ENCODE peak calls at places on chromosomes 11 and 22, in six cellular contexts. One of them, this sample, is unnamed.

GRCh38 chr11:115301029-115301428 is 203.2 kb downstream of the CADM1 start:
- DNase-seq in cardiac fibroblast: no peak
- DNase-seq in PC-3: no peak
- DNase-seq in GM12878: no peak
- DNase-seq in choroid plexus epithelial cell: no peak
- DNase-seq in kidney: no peak
- DNase-seq in this sample: no peak

GRCh38 chr22:32590556-32590955 is 115.9 kb downstream of the FBXO7 start:
- DNase-seq in cardiac fibroblast: peak; percentile 28
- DNase-seq in PC-3: peak; percentile 7
- DNase-seq in GM12878: no peak
- DNase-seq in choroid plexus epithelial cell: peak; percentile 58
- DNase-seq in kidney: no peak
- DNase-seq in this sample: no peak

GRCh38 chr11:34044664-34045485 is 6.7 kb upstream of the CAPRIN1 start:
- DNase-seq in cardiac fibroblast: peak; percentile 89
- DNase-seq in PC-3: peak; percentile 93
- DNase-seq in GM12878: no peak
- DNase-seq in choroid plexus epithelial cell: peak; percentile 85
- DNase-seq in kidney: no peak
- DNase-seq in this sample: no peak

GRCh38 chr11:66072518-66072917 is 2.4 kb downstream of the PACS1 start:
- DNase-seq in cardiac fibroblast: no peak
- DNase-seq in PC-3: no peak
- DNase-seq in GM12878: no peak
- DNase-seq in choroid plexus epithelial cell: no peak
- DNase-seq in kidney: no peak
- DNase-seq in this sample: no peak

GRCh38 chr11:46361283-46362145 is 14.3 kb downstream of the DGKZ start:
- DNase-seq in cardiac fibroblast: peak; percentile 55
- DNase-seq in PC-3: no peak
- DNase-seq in GM12878: peak; percentile 44
- DNase-seq in choroid plexus epithelial cell: peak; percentile 64
- DNase-seq in kidney: peak; percentile 90
- DNase-seq in this sample: peak; percentile 88

GRCh38 chr11:113401718-113402117 is 14.1 kb downstream of the ANKK1 start:
- DNase-seq in cardiac fibroblast: no peak
- DNase-seq in PC-3: peak; percentile 76
- DNase-seq in GM12878: no peak
- DNase-seq in choroid plexus epithelial cell: no peak
- DNase-seq in kidney: peak; percentile 88
- DNase-seq in this sample: no peak

GRCh38 chr11:12376259-12376971 is 956 bp upstream of the PARVA start:
- DNase-seq in cardiac fibroblast: peak; percentile 85
- DNase-seq in PC-3: no peak
- DNase-seq in GM12878: no peak
- DNase-seq in choroid plexus epithelial cell: peak; percentile 81
- DNase-seq in kidney: no peak
- DNase-seq in this sample: no peak

GRCh38 chr11:64694821-64695365 is 28.1 kb downstream of the NRXN2 start:
- DNase-seq in cardiac fibroblast: no peak
- DNase-seq in PC-3: no peak
- DNase-seq in GM12878: no peak
- DNase-seq in choroid plexus epithelial cell: no peak
- DNase-seq in kidney: no peak
- DNase-seq in this sample: peak; percentile 59

GRCh38 chr11:29448246-29448877 is 568.5 kb downstream of the KCNA4 start:
- DNase-seq in cardiac fibroblast: peak; percentile 64
- DNase-seq in PC-3: peak; percentile 27
- DNase-seq in GM12878: no peak
- DNase-seq in choroid plexus epithelial cell: peak; percentile 71
- DNase-seq in kidney: no peak
- DNase-seq in this sample: peak; percentile 5

GRCh38 chr22:46293591-46294260 is 2.9 kb upstream of the GTSE1 start:
- DNase-seq in cardiac fibroblast: peak; percentile 22
- DNase-seq in PC-3: no peak
- DNase-seq in GM12878: no peak
- DNase-seq in choroid plexus epithelial cell: peak; percentile 76
- DNase-seq in kidney: no peak
- DNase-seq in this sample: no peak

GRCh38 chr11:65589444-65590239 is 6.0 kb downstream of the KCNK7 start:
- DNase-seq in cardiac fibroblast: no peak
- DNase-seq in PC-3: no peak
- DNase-seq in GM12878: no peak
- DNase-seq in choroid plexus epithelial cell: peak; percentile 15
- DNase-seq in kidney: no peak
- DNase-seq in this sample: peak; percentile 78

GRCh38 chr11:69204246-69205124 is 48.8 kb downstream of the SMIM38 start:
- DNase-seq in cardiac fibroblast: no peak
- DNase-seq in PC-3: no peak
- DNase-seq in GM12878: no peak
- DNase-seq in choroid plexus epithelial cell: no peak
- DNase-seq in kidney: no peak
- DNase-seq in this sample: no peak

GRCh38 chr11:73463359-73463758 is 87.2 kb downstream of the RELT start:
- DNase-seq in cardiac fibroblast: peak; percentile 78
- DNase-seq in PC-3: peak; percentile 12
- DNase-seq in GM12878: no peak
- DNase-seq in choroid plexus epithelial cell: peak; percentile 69
- DNase-seq in kidney: no peak
- DNase-seq in this sample: no peak

GRCh38 chr11:118895093-118896039 is 11.7 kb downstream of the CXCR5 start:
- DNase-seq in cardiac fibroblast: no peak
- DNase-seq in PC-3: no peak
- DNase-seq in GM12878: peak; percentile 47
- DNase-seq in choroid plexus epithelial cell: no peak
- DNase-seq in kidney: peak; percentile 78
- DNase-seq in this sample: peak; percentile 79

GRCh38 chr11:15918212-15918611 is 438.1 kb downstream of the SOX6 start:
- DNase-seq in cardiac fibroblast: no peak
- DNase-seq in PC-3: no peak
- DNase-seq in GM12878: no peak
- DNase-seq in choroid plexus epithelial cell: no peak
- DNase-seq in kidney: no peak
- DNase-seq in this sample: no peak

GRCh38 chr22:23700706-23701105 is 9.9 kb downstream of the RGL4 start:
- DNase-seq in cardiac fibroblast: peak; percentile 14
- DNase-seq in PC-3: no peak
- DNase-seq in GM12878: no peak
- DNase-seq in choroid plexus epithelial cell: peak; percentile 91
- DNase-seq in kidney: no peak
- DNase-seq in this sample: no peak

GRCh38 chr11:34149274-34149673 is 43.8 kb downstream of the NAT10 start:
- DNase-seq in cardiac fibroblast: no peak
- DNase-seq in PC-3: no peak
- DNase-seq in GM12878: no peak
- DNase-seq in choroid plexus epithelial cell: no peak
- DNase-seq in kidney: peak; percentile 49
- DNase-seq in this sample: no peak

GRCh38 chr11:69915501-69916250 is 96.5 kb upstream of the FGF3 start:
- DNase-seq in cardiac fibroblast: peak; percentile 74
- DNase-seq in PC-3: peak; percentile 95
- DNase-seq in GM12878: no peak
- DNase-seq in choroid plexus epithelial cell: peak; percentile 70
- DNase-seq in kidney: peak; percentile 94
- DNase-seq in this sample: peak; percentile 53

GRCh38 chr11:62787005-62787759 is at the start of gene TMEM179B:
- DNase-seq in cardiac fibroblast: peak; percentile 99
- DNase-seq in PC-3: peak; percentile 100
- DNase-seq in GM12878: peak; percentile 88
- DNase-seq in choroid plexus epithelial cell: peak; percentile 98
- DNase-seq in kidney: peak; percentile 99
- DNase-seq in this sample: peak; percentile 98

GRCh38 chr22:49257551-49257951 is 570.1 kb downstream of the BRD1 start:
- DNase-seq in cardiac fibroblast: no peak
- DNase-seq in PC-3: no peak
- DNase-seq in GM12878: no peak
- DNase-seq in choroid plexus epithelial cell: no peak
- DNase-seq in kidney: no peak
- DNase-seq in this sample: no peak

GRCh38 chr11:84865257-84865656 is 761.9 kb downstream of the DLG2 start:
- DNase-seq in cardiac fibroblast: peak; percentile 53
- DNase-seq in PC-3: peak; percentile 91
- DNase-seq in GM12878: no peak
- DNase-seq in choroid plexus epithelial cell: peak; percentile 47
- DNase-seq in kidney: no peak
- DNase-seq in this sample: no peak

GRCh38 chr11:61454520-61454919 is 24.6 kb downstream of the SDHAF2 start:
- DNase-seq in cardiac fibroblast: no peak
- DNase-seq in PC-3: no peak
- DNase-seq in GM12878: no peak
- DNase-seq in choroid plexus epithelial cell: no peak
- DNase-seq in kidney: no peak
- DNase-seq in this sample: no peak

DNA sequence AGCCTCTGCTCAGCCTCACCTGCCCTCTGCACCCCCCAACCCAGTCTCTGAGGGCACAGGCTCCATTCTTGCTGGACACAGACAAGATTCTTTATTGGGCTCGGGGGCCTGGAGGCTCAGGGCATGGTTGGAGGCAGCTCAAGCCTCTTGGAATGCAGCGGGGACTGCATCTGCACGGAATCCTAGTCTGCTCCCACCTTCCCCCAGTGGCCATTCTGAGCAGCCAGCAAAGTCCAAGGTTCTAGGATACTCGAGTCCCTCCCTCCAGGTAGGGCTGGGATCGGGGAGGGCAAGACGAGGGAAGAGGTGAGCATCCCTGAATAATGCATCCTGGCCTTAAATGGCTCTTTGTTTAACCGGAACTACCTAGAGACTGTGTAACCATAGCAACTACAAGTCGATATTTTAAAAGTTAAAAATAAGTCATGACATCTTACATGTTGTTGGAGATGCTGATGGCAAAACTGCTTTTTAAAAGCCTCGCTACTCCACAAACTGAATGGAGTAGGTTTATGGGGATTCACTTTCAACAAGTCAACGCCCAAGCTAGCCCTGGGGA is 10.7 kb upstream of the IGSF22 start:
- DNase-seq in cardiac fibroblast: no peak
- DNase-seq in PC-3: no peak
- DNase-seq in GM12878: no peak
- DNase-seq in choroid plexus epithelial cell: no peak
- DNase-seq in kidney: no peak
- DNase-seq in this sample: no peak
- TF ChIP-seq CTCF in cardiac fibroblast: no peak
- TF ChIP-seq CTCF in PC-3: no peak
- TF ChIP-seq CTCF in GM12878: no peak
- TF ChIP-seq CTCF in choroid plexus epithelial cell: no peak
- TF ChIP-seq CTCF in kidney: no peak
- TF ChIP-seq CTCF in this sample: no peak

GRCh38 chr22:35528967-35529366 is 11.7 kb upstream of the RASD2 start:
- DNase-seq in cardiac fibroblast: peak; percentile 19
- DNase-seq in PC-3: no peak
- DNase-seq in GM12878: no peak
- DNase-seq in choroid plexus epithelial cell: no peak
- DNase-seq in kidney: no peak
- DNase-seq in this sample: no peak
- H3K4me3 ChIP-seq in cardiac fibroblast: no peak overlapping the region
- H3K4me3 ChIP-seq in PC-3: no peak overlapping the region
- H3K4me3 ChIP-seq in GM12878: no peak overlapping the region
- H3K4me3 ChIP-seq in choroid plexus epithelial cell: no peak overlapping the region
- H3K4me3 ChIP-seq in kidney: no peak overlapping the region
- H3K4me3 ChIP-seq in this sample: no peak overlapping the region

DNA sequence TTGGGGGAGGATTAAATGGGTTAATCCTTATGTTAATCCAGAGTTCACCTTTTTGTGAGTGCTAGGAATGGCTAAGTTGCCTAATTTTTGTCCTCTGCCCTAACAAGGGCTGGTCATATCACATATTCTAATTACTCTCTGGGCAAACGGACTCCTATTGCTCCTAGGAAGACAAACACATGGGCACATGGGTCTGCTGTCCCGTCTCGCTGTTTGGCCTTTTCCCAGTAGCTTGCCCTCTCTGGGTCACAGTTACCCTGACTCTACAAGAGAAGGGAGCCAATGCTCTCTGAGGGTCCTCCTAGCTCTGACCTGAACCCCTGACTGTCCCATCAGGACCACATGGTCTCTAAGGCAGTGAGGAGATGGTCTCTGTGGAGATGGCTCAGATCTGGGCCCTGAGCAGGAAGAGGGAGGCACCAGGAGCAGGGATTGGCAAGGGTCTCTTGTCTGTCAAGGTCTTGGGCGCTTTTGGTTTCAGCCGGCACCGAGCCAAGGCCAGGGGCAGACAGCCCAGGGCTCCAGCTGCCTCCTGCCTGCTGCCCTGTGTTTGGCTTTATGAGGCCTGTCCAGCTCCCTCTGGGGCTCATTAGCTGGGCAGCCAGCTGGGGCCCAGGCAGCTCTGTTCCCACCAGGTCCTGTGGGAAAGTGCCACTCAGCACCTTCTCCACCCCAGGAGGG is 560.0 kb downstream of the MN1 start:
- DNase-seq in cardiac fibroblast: no peak
- DNase-seq in PC-3: no peak
- DNase-seq in GM12878: no peak
- DNase-seq in choroid plexus epithelial cell: no peak
- DNase-seq in kidney: peak; percentile 76
- DNase-seq in this sample: no peak
- TF ChIP-seq CTCF in cardiac fibroblast: no peak
- TF ChIP-seq CTCF in PC-3: no peak
- TF ChIP-seq CTCF in GM12878: no peak
- TF ChIP-seq CTCF in choroid plexus epithelial cell: no peak
- TF ChIP-seq CTCF in kidney: no peak
- TF ChIP-seq CTCF in this sample: no peak

DNA sequence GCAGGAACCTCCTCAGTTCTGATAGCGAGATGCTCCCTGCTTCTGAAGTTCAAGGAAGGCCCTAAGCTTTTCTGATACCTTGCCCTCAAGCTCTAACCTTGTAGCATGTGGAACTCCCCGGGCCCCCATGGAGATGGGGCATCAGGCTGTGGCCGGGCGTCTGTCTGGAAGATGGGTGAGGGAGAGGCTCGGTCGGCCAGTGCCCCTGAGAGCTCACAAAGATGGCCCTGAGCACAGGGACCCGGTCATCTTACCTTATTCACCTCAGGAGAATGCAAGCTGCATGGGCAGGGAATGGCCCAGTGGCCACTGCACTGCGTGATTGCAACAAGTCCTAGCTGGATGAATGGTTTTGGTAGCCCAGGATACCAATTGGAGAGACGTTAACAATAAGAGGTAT is 830.3 kb downstream of the TBC1D22A start:
- DNase-seq in cardiac fibroblast: no peak
- DNase-seq in PC-3: no peak
- DNase-seq in GM12878: no peak
- DNase-seq in choroid plexus epithelial cell: no peak
- DNase-seq in kidney: no peak
- DNase-seq in this sample: no peak
- H3K4me3 ChIP-seq in cardiac fibroblast: no peak overlapping the region
- H3K4me3 ChIP-seq in PC-3: no peak overlapping the region
- H3K4me3 ChIP-seq in GM12878: no peak overlapping the region
- H3K4me3 ChIP-seq in choroid plexus epithelial cell: no peak overlapping the region
- H3K4me3 ChIP-seq in kidney: no peak overlapping the region
- H3K4me3 ChIP-seq in this sample: no peak overlapping the region

DNA sequence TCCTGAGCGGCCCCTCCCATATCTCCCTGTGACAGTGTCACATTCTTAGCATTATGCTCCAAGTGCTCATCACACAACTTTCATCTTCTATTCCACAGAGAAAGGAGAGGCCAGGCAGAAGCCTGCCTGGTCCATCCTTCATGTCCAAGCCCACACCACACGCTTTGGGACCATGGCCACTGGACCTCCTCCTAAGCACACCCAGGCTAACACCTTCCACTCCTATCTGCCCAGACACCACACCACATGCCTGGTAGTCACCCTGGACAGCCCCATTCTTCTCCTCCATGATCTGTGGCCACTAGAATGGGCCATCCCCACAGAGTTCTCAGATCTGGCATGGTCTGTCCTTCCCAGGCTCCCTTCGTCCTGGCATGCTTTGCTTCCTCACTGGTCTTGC is 55.3 kb downstream of the HIRA start:
- DNase-seq in cardiac fibroblast: no peak
- DNase-seq in PC-3: no peak
- DNase-seq in GM12878: no peak
- DNase-seq in choroid plexus epithelial cell: no peak
- DNase-seq in kidney: no peak
- DNase-seq in this sample: no peak
- TF ChIP-seq CTCF in cardiac fibroblast: no peak
- TF ChIP-seq CTCF in PC-3: no peak
- TF ChIP-seq CTCF in GM12878: no peak
- TF ChIP-seq CTCF in choroid plexus epithelial cell: no peak
- TF ChIP-seq CTCF in kidney: no peak
- TF ChIP-seq CTCF in this sample: no peak